ENCODE peak calls at places on chromosomes 11 and 22, in ten cellular contexts. One of them, this sample, is unnamed.

GRCh38 chr11:120133216-120134105 is 4.5 kb downstream of the TRIM29 start:
- DNase-seq in breast epithelium: peak; percentile 18
- DNase-seq in endothelial cell: no peak
- DNase-seq in tibial artery: no peak
- DNase-seq in stomach: peak; percentile 17
- DNase-seq in testis: no peak
- DNase-seq in MCF 10A: no peak
- DNase-seq in mucosa of descending colon: peak; percentile 34
- DNase-seq in cardiac fibroblast: no peak
- DNase-seq in AG04450: no peak
- DNase-seq in this sample: no peak

GRCh38 chr11:82046778-82047177 is 686.9 kb downstream of the FAM181B start:
- DNase-seq in breast epithelium: no peak
- DNase-seq in endothelial cell: no peak
- DNase-seq in tibial artery: no peak
- DNase-seq in stomach: no peak
- DNase-seq in testis: no peak
- DNase-seq in MCF 10A: peak; percentile 32
- DNase-seq in mucosa of descending colon: no peak
- DNase-seq in cardiac fibroblast: peak; percentile 21
- DNase-seq in AG04450: no peak
- DNase-seq in this sample: no peak

GRCh38 chr22:44452531-44453420 is 45.3 kb downstream of the RTL6 start:
- DNase-seq in breast epithelium: no peak
- DNase-seq in endothelial cell: no peak
- DNase-seq in tibial artery: no peak
- DNase-seq in stomach: peak; percentile 24
- DNase-seq in testis: peak; percentile 9
- DNase-seq in MCF 10A: no peak
- DNase-seq in mucosa of descending colon: no peak
- DNase-seq in cardiac fibroblast: no peak
- DNase-seq in AG04450: no peak
- DNase-seq in this sample: no peak

GRCh38 chr11:33772300-33772699 is 2.0 kb downstream of the FBXO3 start:
- DNase-seq in breast epithelium: no peak
- DNase-seq in endothelial cell: no peak
- DNase-seq in tibial artery: no peak
- DNase-seq in stomach: no peak
- DNase-seq in testis: no peak
- DNase-seq in MCF 10A: peak; percentile 54
- DNase-seq in mucosa of descending colon: no peak
- DNase-seq in cardiac fibroblast: no peak
- DNase-seq in AG04450: no peak
- DNase-seq in this sample: no peak

GRCh38 chr11:976431-977160 is 50.9 kb downstream of the AP2A2 start:
- DNase-seq in breast epithelium: no peak
- DNase-seq in endothelial cell: no peak
- DNase-seq in tibial artery: no peak
- DNase-seq in stomach: no peak
- DNase-seq in testis: peak; percentile 71
- DNase-seq in MCF 10A: no peak
- DNase-seq in mucosa of descending colon: no peak
- DNase-seq in cardiac fibroblast: peak; percentile 61
- DNase-seq in AG04450: no peak
- DNase-seq in this sample: no peak

GRCh38 chr22:44382461-44383038 is 69.8 kb upstream of the SHISAL1 start:
- DNase-seq in breast epithelium: no peak
- DNase-seq in endothelial cell: no peak
- DNase-seq in tibial artery: no peak
- DNase-seq in stomach: no peak
- DNase-seq in testis: peak; percentile 78
- DNase-seq in MCF 10A: no peak
- DNase-seq in mucosa of descending colon: peak; percentile 31
- DNase-seq in cardiac fibroblast: no peak
- DNase-seq in AG04450: no peak
- DNase-seq in this sample: no peak

GRCh38 chr11:87743002-87743401 is 432.2 kb downstream of the RAB38 start:
- DNase-seq in breast epithelium: no peak
- DNase-seq in endothelial cell: no peak
- DNase-seq in tibial artery: no peak
- DNase-seq in stomach: no peak
- DNase-seq in testis: no peak
- DNase-seq in MCF 10A: peak; percentile 9
- DNase-seq in mucosa of descending colon: no peak
- DNase-seq in cardiac fibroblast: no peak
- DNase-seq in AG04450: no peak
- DNase-seq in this sample: no peak

GRCh38 chr11:134637091-134638015 is 225.3 kb upstream of the B3GAT1 start:
- DNase-seq in breast epithelium: no peak
- DNase-seq in endothelial cell: no peak
- DNase-seq in tibial artery: no peak
- DNase-seq in stomach: no peak
- DNase-seq in testis: no peak
- DNase-seq in MCF 10A: no peak
- DNase-seq in mucosa of descending colon: no peak
- DNase-seq in cardiac fibroblast: no peak
- DNase-seq in AG04450: no peak
- DNase-seq in this sample: no peak

GRCh38 chr11:76802151-76802550 is 19.0 kb downstream of the TSKU start:
- DNase-seq in breast epithelium: peak; percentile 2
- DNase-seq in endothelial cell: no peak
- DNase-seq in tibial artery: no peak
- DNase-seq in stomach: no peak
- DNase-seq in testis: no peak
- DNase-seq in MCF 10A: no peak
- DNase-seq in mucosa of descending colon: no peak
- DNase-seq in cardiac fibroblast: no peak
- DNase-seq in AG04450: no peak
- DNase-seq in this sample: no peak

GRCh38 chr11:86931965-86932332 is 23.2 kb downstream of the FZD4 start:
- DNase-seq in breast epithelium: no peak
- DNase-seq in endothelial cell: no peak
- DNase-seq in tibial artery: no peak
- DNase-seq in stomach: no peak
- DNase-seq in testis: peak; percentile 50
- DNase-seq in MCF 10A: peak; percentile 61
- DNase-seq in mucosa of descending colon: no peak
- DNase-seq in cardiac fibroblast: no peak
- DNase-seq in AG04450: no peak
- DNase-seq in this sample: peak; percentile 72

GRCh38 chr22:39932918-39933649 is 27.1 kb upstream of the TMA7B start:
- DNase-seq in breast epithelium: no peak
- DNase-seq in endothelial cell: peak; percentile 55
- DNase-seq in tibial artery: no peak
- DNase-seq in stomach: peak; percentile 71
- DNase-seq in testis: no peak
- DNase-seq in MCF 10A: peak; percentile 66
- DNase-seq in mucosa of descending colon: no peak
- DNase-seq in cardiac fibroblast: peak; percentile 26
- DNase-seq in AG04450: no peak
- DNase-seq in this sample: peak; percentile 3
- TF ChIP-seq CTCF in breast epithelium: peak; percentile 31
- TF ChIP-seq CTCF in endothelial cell: peak; percentile 86
- TF ChIP-seq CTCF in tibial artery: no peak
- TF ChIP-seq CTCF in stomach: peak; percentile 55
- TF ChIP-seq CTCF in testis: peak; percentile 26
- TF ChIP-seq CTCF in MCF 10A: peak; percentile 76
- TF ChIP-seq CTCF in mucosa of descending colon: peak; percentile 48
- TF ChIP-seq CTCF in cardiac fibroblast: peak; percentile 71
- TF ChIP-seq CTCF in AG04450: peak; percentile 64
- TF ChIP-seq CTCF in this sample: peak; percentile 82

DNA sequence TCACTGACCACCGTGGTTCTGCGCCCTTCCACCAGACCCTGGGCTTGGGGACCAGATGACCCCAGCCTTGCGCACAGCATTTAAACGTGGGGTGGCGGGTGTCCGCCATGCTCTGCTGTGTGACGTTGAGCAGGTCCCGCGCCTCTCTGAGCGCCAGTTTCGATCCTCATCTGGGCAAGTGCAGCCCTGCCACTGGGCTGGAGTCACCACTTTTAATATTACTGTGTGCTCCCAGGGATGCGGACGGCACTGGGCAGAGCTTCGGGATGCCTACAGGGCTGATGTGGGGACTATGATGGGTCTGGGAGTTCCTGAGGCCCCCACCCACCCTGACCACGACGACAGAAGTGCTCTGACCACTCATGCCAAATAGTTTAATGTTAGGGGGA is 1.2 kb upstream of the NUDT8 start:
- DNase-seq in breast epithelium: no peak
- DNase-seq in endothelial cell: no peak
- DNase-seq in tibial artery: no peak
- DNase-seq in stomach: no peak
- DNase-seq in testis: no peak
- DNase-seq in MCF 10A: no peak
- DNase-seq in mucosa of descending colon: no peak
- DNase-seq in cardiac fibroblast: no peak
- DNase-seq in AG04450: no peak
- DNase-seq in this sample: no peak
- TF ChIP-seq CTCF in breast epithelium: peak; percentile 8
- TF ChIP-seq CTCF in endothelial cell: no peak
- TF ChIP-seq CTCF in tibial artery: no peak
- TF ChIP-seq CTCF in stomach: no peak
- TF ChIP-seq CTCF in testis: no peak
- TF ChIP-seq CTCF in MCF 10A: no peak
- TF ChIP-seq CTCF in mucosa of descending colon: no peak
- TF ChIP-seq CTCF in cardiac fibroblast: no peak
- TF ChIP-seq CTCF in AG04450: no peak
- TF ChIP-seq CTCF in this sample: peak; percentile 29

GRCh38 chr11:10750838-10751580 is at the start of gene CTR9:
- DNase-seq in breast epithelium: peak; percentile 86
- DNase-seq in endothelial cell: peak; percentile 92
- DNase-seq in tibial artery: peak; percentile 90
- DNase-seq in stomach: peak; percentile 94
- DNase-seq in testis: peak; percentile 96
- DNase-seq in MCF 10A: peak; percentile 91
- DNase-seq in mucosa of descending colon: peak; percentile 97
- DNase-seq in cardiac fibroblast: peak; percentile 95
- DNase-seq in AG04450: peak; percentile 68
- DNase-seq in this sample: peak; percentile 92
- TF ChIP-seq CTCF in breast epithelium: no peak
- TF ChIP-seq CTCF in endothelial cell: no peak
- TF ChIP-seq CTCF in tibial artery: no peak
- TF ChIP-seq CTCF in stomach: no peak
- TF ChIP-seq CTCF in testis: no peak
- TF ChIP-seq CTCF in MCF 10A: no peak
- TF ChIP-seq CTCF in mucosa of descending colon: no peak
- TF ChIP-seq CTCF in cardiac fibroblast: peak; percentile 30
- TF ChIP-seq CTCF in AG04450: peak; percentile 29
- TF ChIP-seq CTCF in this sample: peak; percentile 33

GRCh38 chr22:37420656-37421467 is 6.4 kb downstream of the ELFN2 start:
- DNase-seq in breast epithelium: no peak
- DNase-seq in endothelial cell: no peak
- DNase-seq in tibial artery: peak; percentile 77
- DNase-seq in stomach: no peak
- DNase-seq in testis: no peak
- DNase-seq in MCF 10A: peak; percentile 75
- DNase-seq in mucosa of descending colon: no peak
- DNase-seq in cardiac fibroblast: peak; percentile 29
- DNase-seq in AG04450: no peak
- DNase-seq in this sample: no peak
- TF ChIP-seq CTCF in breast epithelium: no peak
- TF ChIP-seq CTCF in endothelial cell: peak; percentile 10
- TF ChIP-seq CTCF in tibial artery: no peak
- TF ChIP-seq CTCF in stomach: no peak
- TF ChIP-seq CTCF in testis: peak; percentile 13
- TF ChIP-seq CTCF in MCF 10A: no peak
- TF ChIP-seq CTCF in mucosa of descending colon: no peak
- TF ChIP-seq CTCF in cardiac fibroblast: peak; percentile 17
- TF ChIP-seq CTCF in AG04450: no peak
- TF ChIP-seq CTCF in this sample: peak; percentile 47

GRCh38 chr11:91435694-91436375 is 788.8 kb upstream of the FAT3 start:
- DNase-seq in breast epithelium: no peak
- DNase-seq in endothelial cell: no peak
- DNase-seq in tibial artery: no peak
- DNase-seq in stomach: peak; percentile 27
- DNase-seq in testis: peak; percentile 29
- DNase-seq in MCF 10A: peak; percentile 27
- DNase-seq in mucosa of descending colon: no peak
- DNase-seq in cardiac fibroblast: no peak
- DNase-seq in AG04450: no peak
- DNase-seq in this sample: no peak
- TF ChIP-seq CTCF in breast epithelium: no peak
- TF ChIP-seq CTCF in endothelial cell: no peak
- TF ChIP-seq CTCF in tibial artery: no peak
- TF ChIP-seq CTCF in stomach: no peak
- TF ChIP-seq CTCF in testis: no peak
- TF ChIP-seq CTCF in MCF 10A: no peak
- TF ChIP-seq CTCF in mucosa of descending colon: no peak
- TF ChIP-seq CTCF in cardiac fibroblast: no peak
- TF ChIP-seq CTCF in AG04450: no peak
- TF ChIP-seq CTCF in this sample: no peak

DNA sequence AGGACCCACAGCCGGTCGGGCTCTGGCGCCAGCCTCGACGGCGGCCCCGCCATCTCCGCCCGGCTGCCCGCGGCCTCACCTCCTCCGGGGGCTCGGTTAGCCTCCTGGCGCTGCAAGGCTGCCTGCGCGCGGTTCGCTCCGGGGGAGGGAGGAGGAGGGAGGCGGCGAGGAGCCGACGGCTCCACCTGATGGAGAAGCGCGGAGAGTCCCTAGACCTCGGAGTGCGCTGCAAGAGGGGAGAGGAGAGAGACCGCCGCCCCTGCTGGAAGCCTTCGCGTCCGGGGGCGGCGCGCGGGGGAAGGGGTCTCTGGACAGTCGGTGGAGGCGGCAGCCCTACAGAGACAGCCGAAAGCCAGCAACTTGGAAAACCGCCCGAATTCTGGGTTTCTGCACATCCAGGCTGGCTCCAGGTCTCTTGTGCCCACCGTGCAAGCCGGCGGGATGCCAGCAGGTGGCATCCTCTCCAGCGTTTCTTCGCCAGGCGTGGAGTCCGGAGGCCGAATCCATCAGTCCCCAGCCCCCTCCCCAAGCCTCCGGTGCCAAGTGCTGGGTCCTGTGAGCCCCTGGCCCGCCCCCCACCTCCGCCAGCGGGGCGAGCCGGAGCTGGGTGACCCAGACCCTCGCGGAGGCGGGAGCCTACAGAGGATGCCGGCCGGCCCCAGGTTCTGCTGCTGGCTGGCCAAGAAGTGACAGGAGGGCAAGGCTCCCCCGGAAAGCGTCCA is 2.9 kb upstream of the KIRREL3 start:
- DNase-seq in breast epithelium: no peak
- DNase-seq in endothelial cell: peak; percentile 69
- DNase-seq in tibial artery: no peak
- DNase-seq in stomach: no peak
- DNase-seq in testis: peak; percentile 45
- DNase-seq in MCF 10A: no peak
- DNase-seq in mucosa of descending colon: no peak
- DNase-seq in cardiac fibroblast: no peak
- DNase-seq in AG04450: no peak
- DNase-seq in this sample: peak; percentile 44
- TF ChIP-seq CTCF in breast epithelium: no peak
- TF ChIP-seq CTCF in endothelial cell: peak; percentile 37
- TF ChIP-seq CTCF in tibial artery: no peak
- TF ChIP-seq CTCF in stomach: no peak
- TF ChIP-seq CTCF in testis: no peak
- TF ChIP-seq CTCF in MCF 10A: no peak
- TF ChIP-seq CTCF in mucosa of descending colon: no peak
- TF ChIP-seq CTCF in cardiac fibroblast: no peak
- TF ChIP-seq CTCF in AG04450: peak; percentile 49
- TF ChIP-seq CTCF in this sample: peak; percentile 74

GRCh38 chr11:119100246-119100959 is 1.2 kb downstream of the DPAGT1 start:
- DNase-seq in breast epithelium: no peak
- DNase-seq in endothelial cell: no peak
- DNase-seq in tibial artery: no peak
- DNase-seq in stomach: no peak
- DNase-seq in testis: no peak
- DNase-seq in MCF 10A: peak; percentile 67
- DNase-seq in mucosa of descending colon: no peak
- DNase-seq in cardiac fibroblast: peak; percentile 75
- DNase-seq in AG04450: no peak
- DNase-seq in this sample: peak; percentile 52
- TF ChIP-seq CTCF in breast epithelium: no peak
- TF ChIP-seq CTCF in endothelial cell: no peak
- TF ChIP-seq CTCF in tibial artery: no peak
- TF ChIP-seq CTCF in stomach: no peak
- TF ChIP-seq CTCF in testis: no peak
- TF ChIP-seq CTCF in MCF 10A: peak; percentile 51
- TF ChIP-seq CTCF in mucosa of descending colon: no peak
- TF ChIP-seq CTCF in cardiac fibroblast: peak; percentile 44
- TF ChIP-seq CTCF in AG04450: peak; percentile 59
- TF ChIP-seq CTCF in this sample: peak; percentile 72

This sample was measured in HFFc6.